ENCODE peak calls at places on chromosome 19, in seven cellular contexts. S, O, C, R, G, B and M are unnamed samples.

GRCh38 chr19:45501730-45502014 is 3.4 kb downstream of the PPM1N start:
- DNase-seq in C (no peak), B (no peak), G (no peak), O (no peak), R (no peak), S (no peak), M (no peak)

GRCh38 chr19:38093587-38093986 is 130.4 kb downstream of the DPF1 start:
- DNase-seq in C (no peak), O (no peak), G (no peak), B (no peak), S (no peak), R (peak; percentile 40), M (no peak)

GRCh38 chr19:14030997-14031718 is 404 bp upstream of the IL27RA start:
- DNase-seq in G (no peak), R (no peak), S (no peak), O (no peak), C (no peak), B (no peak), M (no peak)

GRCh38 chr19:6551607-6552450 is 21.0 kb downstream of the TNFSF9 start:
- DNase-seq in S (no peak), O (peak; percentile 83), R (no peak), G (peak; percentile 64), C (no peak), B (peak; percentile 63), M (peak; percentile 15)

GRCh38 chr19:38970664-38971532 is 4.6 kb downstream of the FBXO17 start:
- DNase-seq in S (no peak), C (no peak), O (no peak), B (peak; percentile 9), G (no peak), R (no peak), M (peak; percentile 50)

GRCh38 chr19:7340959-7341837 is 7.5 kb upstream of the ARHGEF18 start:
- DNase-seq in G (peak; percentile 29), S (peak; percentile 84), B (peak; percentile 82), O (peak; percentile 88), C (peak; percentile 91), R (peak; percentile 78), M (peak; percentile 82)

GRCh38 chr19:19663292-19664120 is at the start of gene ATP13A1:
- DNase-seq in R (peak; percentile 97), C (peak; percentile 97), B (peak; percentile 98), O (peak; percentile 97), S (peak; percentile 97), G (peak; percentile 55), M (peak; percentile 99)

GRCh38 chr19:41106177-41106576 is 8.1 kb upstream of the CYP2F1 start:
- DNase-seq in B (no peak), C (no peak), S (no peak), O (no peak), G (no peak), R (no peak), M (no peak)

GRCh38 chr19:49071860-49072547 is 495 bp downstream of the KCNA7 start:
- DNase-seq in G (no peak), B (no peak), C (no peak), S (no peak), R (no peak), O (peak; percentile 83), M (no peak)

GRCh38 chr19:6238643-6239281 is 41.0 kb downstream of the MLLT1 start:
- DNase-seq in R (peak; percentile 53), S (no peak), C (no peak), B (peak; percentile 84), G (no peak), O (no peak), M (peak; percentile 33)

GRCh38 chr19:14320253-14320652 is 61.0 kb upstream of the ADGRE5 start:
- DNase-seq in S (no peak), R (no peak), O (no peak), C (no peak), G (no peak), B (no peak), M (no peak)

GRCh38 chr19:16836115-16836905 is 7.1 kb downstream of the SIN3B start:
- DNase-seq in G (no peak), O (peak; percentile 19), B (peak; percentile 19), R (no peak), S (no peak), C (no peak), M (peak; percentile 26)

GRCh38 chr19:46537136-46538097 is 41.8 kb upstream of the PNMA8B start:
- DNase-seq in B (peak; percentile 45), C (peak; percentile 71), O (peak; percentile 63), G (peak; percentile 59), S (peak; percentile 59), R (peak; percentile 38), M (peak; percentile 63)

GRCh38 chr19:15280048-15280725 is 47.9 kb upstream of the EPHX3 start:
- DNase-seq in O (no peak), R (no peak), S (no peak), G (no peak), C (peak; percentile 77), B (no peak), M (peak; percentile 34)

GRCh38 chr19:38055040-38055439 is 148.0 kb downstream of the SIPA1L3 start:
- DNase-seq in R (no peak), B (no peak), S (no peak), O (peak; percentile 36), G (no peak), C (no peak), M (no peak)

GRCh38 chr19:6212403-6213265 is 67.1 kb downstream of the MLLT1 start:
- DNase-seq in O (no peak), R (no peak), B (no peak), S (peak; percentile 15), C (no peak), G (no peak), M (no peak)

DNA sequence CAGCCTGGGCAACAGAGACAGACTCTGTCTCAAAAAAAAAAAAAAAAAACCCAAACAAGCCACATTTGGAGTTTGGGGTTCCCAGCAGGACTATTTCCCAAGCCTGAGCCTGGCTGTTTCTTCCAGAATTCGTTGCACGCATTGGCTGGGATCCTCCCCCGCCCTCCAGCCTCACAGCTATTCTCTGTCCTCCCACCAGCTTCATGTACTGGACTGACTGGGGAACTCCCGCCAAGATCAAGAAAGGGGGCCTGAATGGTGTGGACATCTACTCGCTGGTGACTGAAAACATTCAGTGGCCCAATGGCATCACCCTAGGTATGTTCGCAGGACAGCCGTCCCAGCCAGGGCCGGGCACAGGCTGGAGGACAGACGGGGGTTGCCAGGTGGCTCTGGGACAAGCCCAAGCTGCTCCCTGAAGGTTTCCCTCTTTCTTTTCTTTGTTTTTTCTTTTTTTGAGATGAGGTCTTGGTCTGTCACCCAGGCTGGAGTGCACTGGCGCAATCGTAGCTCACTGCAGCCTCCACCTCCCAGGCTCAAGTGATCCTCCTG is 26.7 kb downstream of the LDLR start:
- DNase-seq in O (no peak), G (no peak), B (no peak), R (no peak), S (no peak), C (no peak), M (no peak)
- TF ChIP-seq CTCF in O (no peak), G (no peak), B (no peak), R (no peak), S (no peak), C (no peak), M (no peak)

GRCh38 chr19:53942001-53942786 is 20.5 kb upstream of the CACNG8 start:
- DNase-seq in B (no peak), O (peak; percentile 96), S (no peak), G (no peak), R (no peak), C (no peak), M (no peak)
- TF ChIP-seq CTCF in B (peak; percentile 8), O (peak; percentile 73), S (no peak), G (no peak), R (no peak), C (no peak), M (no peak)

GRCh38 chr19:4098493-4098892 is 25.4 kb downstream of the MAP2K2 start:
- DNase-seq in C (no peak), R (peak; percentile 75), G (no peak), S (no peak), B (no peak), O (no peak), M (no peak)
- TF ChIP-seq CTCF in C (no peak), R (no peak), G (no peak), S (no peak), B (no peak), O (no peak), M (no peak)

GRCh38 chr19:57613941-57614743 is at the start of gene ZNF134:
- DNase-seq in S (peak; percentile 87), R (peak; percentile 94), C (peak; percentile 87), B (peak; percentile 87), O (peak; percentile 94), G (peak; percentile 95), M (peak; percentile 91)
- TF ChIP-seq CTCF in S (peak; percentile 31), R (peak; percentile 38), C (peak; percentile 32), B (peak; percentile 42), O (no peak), G (no peak), M (peak; percentile 64)